ENCODE peak calls at places on chromosomes 6 and 20, in four cellular contexts. Q is RCC 7860, F is H54, O is EL. K is an unnamed sample.
A peak's percentile ranks its signal among the peaks of the same experiment; 100 is the strongest.

GRCh38 chr20:7113577-7114466 is 346.3 kb downstream of the BMP2 start:
- DNase-seq in Q (peak; percentile 6), F (no peak), O (no peak), K (no peak)

GRCh38 chr6:54194067-54194466 is 82.8 kb downstream of the MLIP start:
- DNase-seq in Q (peak; percentile 17), F (peak; percentile 9), O (peak; percentile 39), K (no peak)

GRCh38 chr6:6654599-6655575 is 66.4 kb downstream of the LY86 start:
- DNase-seq in Q (no peak), F (no peak), O (no peak), K (no peak)

GRCh38 chr6:44056392-44057237 is 70.6 kb downstream of the MRPL14 start:
- DNase-seq in Q (peak; percentile 73), F (no peak), O (peak; percentile 57), K (no peak)

GRCh38 chr6:13763740-13764381 is 50.5 kb downstream of the MCUR1 start:
- DNase-seq in Q (no peak), F (no peak), O (no peak), K (no peak)

GRCh38 chr6:155528982-155529453 is 73.4 kb upstream of the NOX3 start:
- DNase-seq in Q (peak; percentile 66), F (no peak), O (peak; percentile 82), K (peak; percentile 76)

GRCh38 chr20:53981752-53982437 is 88.5 kb downstream of the BCAS1 start:
- DNase-seq in Q (no peak), F (no peak), O (no peak), K (no peak)

GRCh38 chr6:108594640-108595039 is 33.9 kb downstream of the FOXO3 start:
- DNase-seq in Q (no peak), F (no peak), O (no peak), K (no peak)

GRCh38 chr20:37901280-37901666 is 1.7 kb upstream of the VSTM2L start:
- DNase-seq in Q (no peak), F (no peak), O (no peak), K (no peak)

GRCh38 chr6:21321076-21321475 is 272.5 kb upstream of the SOX4 start:
- DNase-seq in Q (no peak), F (no peak), O (no peak), K (no peak)

GRCh38 chr6:99426454-99426762 is 1.3 kb upstream of the PNISR start:
- DNase-seq in Q (no peak), F (no peak), O (no peak), K (no peak)

GRCh38 chr6:18155273-18155863 is at the start of gene KDM1B:
- DNase-seq in Q (peak; percentile 93), F (peak; percentile 89), O (peak; percentile 99), K (no peak)

GRCh38 chr6:87808005-87808757 is 106.1 kb upstream of the AKIRIN2 start:
- DNase-seq in Q (peak; percentile 9), F (peak; percentile 33), O (peak; percentile 67), K (peak; percentile 67)

GRCh38 chr20:16691381-16691780 is 38.4 kb upstream of the SNRPB2 start:
- DNase-seq in Q (no peak), F (no peak), O (no peak), K (no peak)

GRCh38 chr6:166766769-166767168 is 139.7 kb upstream of the RPS6KA2 start:
- DNase-seq in Q (no peak), F (no peak), O (no peak), K (no peak)

GRCh38 chr6:19492631-19493030 is 344.5 kb upstream of the ID4 start:
- DNase-seq in Q (peak; percentile 23), F (no peak), O (no peak), K (peak; percentile 61)

GRCh38 chr20:3646067-3646440 is 17.1 kb downstream of the GFRA4 start:
- DNase-seq in Q (no peak), F (no peak), O (no peak), K (no peak)

GRCh38 chr6:170147832-170148708 is 142.8 kb downstream of the DLL1 start:
- DNase-seq in Q (no peak), F (no peak), O (no peak), K (no peak)

GRCh38 chr6:6878921-6879585 is 228.7 kb upstream of the RREB1 start:
- DNase-seq in Q (no peak), F (no peak), O (peak; percentile 21), K (no peak)

GRCh38 chr6:10507298-10507697 is 13.9 kb upstream of the GCNT2 start:
- DNase-seq in Q (no peak), F (no peak), O (no peak), K (no peak)

GRCh38 chr6:107841265-107841650 is 17.1 kb upstream of the SCML4 start:
- DNase-seq in Q (no peak), F (no peak), O (no peak), K (no peak)

GRCh38 chr20:32811886-32812285 is 7.9 kb upstream of the MAPRE1 start:
- DNase-seq in Q (no peak), F (no peak), O (no peak), K (no peak)

GRCh38 chr6:46453221-46453620 is 38.0 kb downstream of the RCAN2 start:
- DNase-seq in Q (no peak), F (no peak), O (peak; percentile 84), K (no peak)

GRCh38 chr6:5036309-5036708 is 32.5 kb upstream of the RPP40 start:
- DNase-seq in Q (no peak), F (peak; percentile 74), O (peak; percentile 40), K (no peak)

GRCh38 chr6:37354526-37355384 is 972 bp downstream of the RNF8 start:
- DNase-seq in Q (no peak), F (peak; percentile 60), O (peak; percentile 44), K (no peak)

GRCh38 chr6:149766156-149766768 is 16.7 kb downstream of the PCMT1 start:
- DNase-seq in Q (peak; percentile 25), F (no peak), O (peak; percentile 77), K (no peak)

GRCh38 chr20:8116067-8116811 is 15.8 kb upstream of the PLCB1 start:
- DNase-seq in Q (no peak), F (no peak), O (peak; percentile 66), K (no peak)

GRCh38 chr6:33863084-33863483 is 59.3 kb upstream of the MLN start:
- DNase-seq in Q (no peak), F (no peak), O (no peak), K (no peak)

GRCh38 chr6:113607821-113608545 is 249.2 kb upstream of the MARCKS start:
- DNase-seq in Q (no peak), F (no peak), O (no peak), K (no peak)

GRCh38 chr6:95973976-95974375 is 41.8 kb upstream of the FUT9 start:
- DNase-seq in Q (no peak), F (no peak), O (no peak), K (no peak)

GRCh38 chr6:124487778-124488431 is 474.3 kb upstream of the RNF217 start:
- DNase-seq in Q (peak; percentile 63), F (no peak), O (peak; percentile 12), K (peak; percentile 46)

GRCh38 chr20:10065154-10065833 is 30.5 kb downstream of the ANKEF1 start:
- DNase-seq in Q (no peak), F (no peak), O (peak; percentile 27), K (no peak)

GRCh38 chr6:38391909-38392614 is 247.7 kb downstream of the BTBD9 start:
- DNase-seq in Q (peak; percentile 14), F (no peak), O (peak; percentile 49), K (no peak)

GRCh38 chr6:155196891-155197290 is 66.9 kb upstream of the CLDN20 start:
- DNase-seq in Q (no peak), F (no peak), O (no peak), K (no peak)

GRCh38 chr6:40146902-40147301 is 212.6 kb upstream of the MOCS1 start:
- DNase-seq in Q (no peak), F (no peak), O (no peak), K (peak; percentile 45)